ENCODE peak calls at places on chromosomes 5 and 9, in ten cellular contexts. N, D, Y, L, U, S, T, V, Q and E are unnamed samples.

GRCh38 chr5:177552839-177553455 is 1.4 kb downstream of the FAM193B start:
- DNase-seq in N (no peak), D (no peak), Y (peak), L (no peak), U (peak), S (no peak), T (no peak), V (no peak), Q (no peak), E (peak)

GRCh38 chr5:174581483-174581882 is 142.9 kb upstream of the MSX2 start:
- DNase-seq in N (no peak), D (no peak), Y (no peak), L (no peak), U (peak), S (peak), T (no peak), V (no peak), Q (no peak), E (no peak)

GRCh38 chr5:178426326-178427130 is 163.7 kb downstream of the COL23A1 start:
- DNase-seq in N (no peak), D (no peak), Y (no peak), L (no peak), U (no peak), S (no peak), T (no peak), V (no peak), Q (peak), E (no peak)

GRCh38 chr5:77816686-77817085 is 40.5 kb upstream of the TBCA start:
- DNase-seq in N (no peak), D (no peak), Y (no peak), L (no peak), U (no peak), S (no peak), T (no peak), V (no peak), Q (no peak), E (no peak)

GRCh38 chr9:134637241-134637640 is 4.4 kb upstream of the COL5A1 start:
- DNase-seq in N (no peak), D (no peak), Y (no peak), L (no peak), U (peak), S (no peak), T (no peak), V (no peak), Q (peak), E (no peak)

GRCh38 chr9:37931586-37931985 is 27.7 kb upstream of the SLC25A51 start:
- DNase-seq in N (no peak), D (no peak), Y (peak), L (no peak), U (no peak), S (no peak), T (no peak), V (no peak), Q (no peak), E (no peak)

GRCh38 chr9:121954477-121955175 is 138.5 kb downstream of the TTLL11 start:
- DNase-seq in N (no peak), D (no peak), Y (peak), L (no peak), U (peak), S (peak), T (no peak), V (no peak), Q (peak), E (peak)

GRCh38 chr9:131800366-131800765 is 60.5 kb upstream of the RAPGEF1 start:
- DNase-seq in N (no peak), D (no peak), Y (no peak), L (no peak), U (no peak), S (no peak), T (no peak), V (no peak), Q (no peak), E (no peak)

GRCh38 chr5:99034336-99034735 is 105.5 kb upstream of the CHD1 start:
- DNase-seq in N (no peak), D (no peak), Y (peak), L (no peak), U (peak), S (no peak), T (no peak), V (no peak), Q (no peak), E (no peak)

GRCh38 chr5:126490167-126490937 is 67.1 kb downstream of the GRAMD2B start:
- DNase-seq in N (no peak), D (no peak), Y (peak), L (no peak), U (peak), S (no peak), T (no peak), V (no peak), Q (no peak), E (peak)

GRCh38 chr5:1005904-1006655 is 2.5 kb upstream of the NKD2 start:
- DNase-seq in N (no peak), D (no peak), Y (no peak), L (no peak), U (no peak), S (no peak), T (no peak), V (no peak), Q (peak), E (no peak)

GRCh38 chr5:179771496-179771895 is 22.3 kb upstream of the LTC4S start:
- DNase-seq in N (no peak), D (no peak), Y (no peak), L (no peak), U (no peak), S (no peak), T (no peak), V (no peak), Q (no peak), E (no peak)